ENCODE peak calls at places on chromosomes 7 and 10, in five cellular contexts. T is GM12878, K is upper lobe of left lung, L is HepG2, C is K562. R is an unnamed sample. For H3K36me3, the result is how much of the 10 kb centered on the place peaks cover.

GRCh38 chr10:30384791-30385201 is 35.7 kb upstream of the MTPAP start:
- ATAC-seq in T (peak), K (peak), L (peak), C (peak), R (no peak)

GRCh38 chr7:40709077-40709964 is 574.5 kb downstream of the SUGCT start:
- ATAC-seq in T (peak), K (no peak), L (no peak), C (no peak), R (no peak)

GRCh38 chr7:116713500-116713899 is 41.5 kb downstream of the MET start:
- ATAC-seq in T (no peak), K (no peak), L (no peak), C (peak), R (no peak)

GRCh38 chr10:125141860-125142484 is 18.4 kb downstream of the CTBP2 start:
- ATAC-seq in T (no peak), K (no peak), L (no peak), C (peak), R (no peak)

GRCh38 chr7:836429-836828 is 4.2 kb downstream of the SUN1 start:
- ATAC-seq in T (no peak), K (no peak), L (peak), C (peak), R (peak)

GRCh38 chr10:89633484-89633883 is 11.6 kb downstream of the PANK1 start:
- ATAC-seq in T (peak), K (no peak), L (peak), C (no peak), R (no peak)

GRCh38 chr10:73991846-73992245 is 6.1 kb upstream of the VCL start:
- ATAC-seq in T (peak), K (peak), L (no peak), C (peak), R (no peak)

GRCh38 chr7:460374-461117 is 59.1 kb downstream of the PDGFA start:
- ATAC-seq in T (no peak), K (peak), L (peak), C (peak), R (peak)

GRCh38 chr10:24315211-24315610 is 106.3 kb downstream of the KIAA1217 start:
- ATAC-seq in T (no peak), K (no peak), L (no peak), C (no peak), R (no peak)

GRCh38 chr10:106519376-106520035 is 645.0 kb downstream of the SORCS1 start:
- ATAC-seq in T (no peak), K (no peak), L (no peak), C (no peak), R (no peak)

GRCh38 chr7:132461043-132461592 is 115.2 kb downstream of the PLXNA4 start:
- ATAC-seq in T (no peak), K (no peak), L (no peak), C (no peak), R (no peak)

GRCh38 chr10:76558586-76558985 is 1079.0 kb downstream of the KCNMA1 start:
- ATAC-seq in T (no peak), K (no peak), L (peak), C (no peak), R (peak)

GRCh38 chr10:62037890-62038608 is 136.6 kb downstream of the ARID5B start:
- ATAC-seq in T (no peak), K (no peak), L (peak), C (no peak), R (no peak)

GRCh38 chr7:53596230-53596629 is 560.8 kb downstream of the POM121L12 start:
- ATAC-seq in T (peak), K (no peak), L (no peak), C (no peak), R (no peak)

GRCh38 chr10:76444034-76444800 is 1012.8 kb downstream of the LRMDA start:
- ATAC-seq in T (no peak), K (no peak), L (no peak), C (no peak), R (peak)

GRCh38 chr10:43684198-43684559 is 35.5 kb upstream of the ZNF32 start:
- ATAC-seq in T (no peak), K (no peak), L (no peak), C (no peak), R (peak)

GRCh38 chr7:5643280-5643679 is 138.2 kb downstream of the RNF216 start:
- ATAC-seq in T (no peak), K (no peak), L (no peak), C (peak), R (peak)

GRCh38 chr7:5283421-5284303 is 919 bp downstream of the SLC29A4 start:
- ATAC-seq in T (no peak), K (no peak), L (peak), C (no peak), R (no peak)

GRCh38 chr10:103881420-103882284 is 26.3 kb upstream of the SH3PXD2A start:
- ATAC-seq in T (no peak), K (no peak), L (no peak), C (no peak), R (no peak)

GRCh38 chr10:4260483-4260882 is 475.5 kb upstream of the KLF6 start:
- ATAC-seq in T (no peak), K (no peak), L (no peak), C (no peak), R (peak)

GRCh38 chr7:80172387-80172786 is 37.8 kb downstream of the GNAI1 start:
- ATAC-seq in T (no peak), K (no peak), L (no peak), C (no peak), R (no peak)

GRCh38 chr7:155744931-155745683 is 67.2 kb downstream of the SHH start:
- ATAC-seq in T (no peak), K (no peak), L (no peak), C (no peak), R (no peak)
- H3K36me3 ChIP-seq in T (under half), K (under half), L (half or more), C (half or more), R (half or more)

DNA sequence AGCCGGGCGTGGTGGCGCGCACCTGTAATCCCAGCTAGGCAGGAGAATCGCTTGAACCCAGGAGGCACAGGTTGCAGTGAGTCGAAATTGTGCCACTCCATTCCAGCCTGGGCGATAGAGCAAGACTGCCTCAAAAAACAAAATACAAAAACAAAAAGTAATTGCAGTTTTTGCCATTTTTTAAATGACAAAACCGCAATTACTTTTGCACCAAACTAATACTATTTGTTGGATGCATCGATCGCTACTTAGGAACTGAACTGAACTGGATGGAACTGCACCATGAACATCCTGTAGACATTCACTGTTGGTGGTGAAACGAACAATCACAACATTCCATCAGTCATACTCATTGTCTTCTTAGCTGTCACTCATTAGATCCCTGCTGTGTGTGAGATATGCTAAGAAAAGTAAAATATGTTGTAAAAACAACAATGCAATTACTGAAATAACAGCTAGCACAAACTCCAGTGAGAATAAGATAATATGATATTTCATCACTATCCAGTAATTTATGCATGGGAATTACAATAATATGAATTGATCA is 341.2 kb downstream of the ACTR3B start:
- ATAC-seq in T (no peak), K (no peak), L (no peak), C (no peak), R (no peak)
- TF ChIP-seq EP300 in T (no peak), K (no peak), L (no peak), C (no peak), R (no peak)

GRCh38 chr10:102460836-102461186 is 9.5 kb upstream of the C10orf95 start:
- ATAC-seq in T (peak), K (no peak), L (peak), C (peak), R (peak)
- TF ChIP-seq POLR2A in T (no peak), K (no peak), L (no peak), C (no peak), R (no peak)

DNA sequence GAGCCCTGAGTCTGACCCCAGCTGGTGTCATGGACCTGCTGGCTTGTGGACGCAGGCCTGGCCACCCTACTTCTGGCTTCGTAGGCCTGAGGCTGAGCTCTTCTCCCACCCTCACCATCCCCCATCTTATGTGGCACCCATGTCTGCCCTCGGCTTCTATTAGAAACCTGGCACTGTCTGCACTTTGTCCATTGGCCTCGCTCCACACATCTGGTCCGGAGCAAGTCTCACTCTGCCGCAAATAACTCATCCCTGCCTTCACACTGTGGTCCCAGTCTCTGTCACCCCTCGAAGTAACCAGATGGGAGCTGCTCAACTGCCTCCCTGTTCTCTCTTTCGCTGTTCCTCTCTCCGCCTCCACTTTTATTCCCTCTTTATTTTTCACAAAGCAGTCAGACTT is 78.6 kb downstream of the TRRAP start:
- ATAC-seq in T (no peak), K (no peak), L (no peak), C (no peak), R (no peak)
- H3K36me3 ChIP-seq in T (under half), K (half or more), L (half or more), C (half or more), R (half or more)

DNA sequence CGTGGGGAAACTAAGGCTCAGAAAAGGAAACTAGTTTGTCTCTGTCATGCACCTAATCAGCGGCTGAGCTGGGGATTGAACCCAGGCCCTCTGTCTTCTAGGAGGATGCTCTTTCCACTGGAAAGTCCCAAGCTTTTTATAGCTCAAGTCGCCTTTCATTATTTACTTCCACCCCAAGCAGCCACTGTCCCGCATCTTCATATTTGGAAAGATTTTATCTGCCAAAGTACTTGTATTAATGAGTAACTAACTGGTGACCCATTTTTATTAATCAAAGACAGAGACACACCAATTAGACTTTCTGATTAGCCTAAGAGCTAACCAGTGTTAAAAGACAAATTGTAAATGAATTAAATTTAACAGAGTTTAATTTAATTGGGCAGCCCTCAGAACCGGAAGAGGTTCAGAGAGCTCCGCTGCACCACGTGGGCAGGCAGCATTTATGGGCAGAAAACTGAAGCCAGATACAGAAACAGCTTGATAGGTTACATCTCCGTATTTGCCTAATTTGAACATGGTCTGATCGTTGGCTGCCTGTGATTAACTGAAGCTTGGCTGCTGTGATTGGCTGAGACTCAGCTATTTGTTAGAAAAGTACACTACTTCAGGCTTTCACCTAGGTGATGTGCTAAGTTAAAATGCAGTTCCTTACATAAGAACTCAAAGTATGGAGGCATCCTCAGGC is 78.5 kb upstream of the PDCD4 start:
- ATAC-seq in T (no peak), K (no peak), L (no peak), C (no peak), R (peak)
- TF ChIP-seq EP300 in T (no peak), K (no peak), L (no peak), C (no peak), R (no peak)

GRCh38 chr7:74038194-74038961 is 10.4 kb downstream of the ELN start:
- ATAC-seq in T (no peak), K (no peak), L (no peak), C (no peak), R (peak)
- TF ChIP-seq POLR2A in T (no peak), K (no peak), L (no peak), C (no peak), R (no peak)

GRCh38 chr7:137893143-137893742 is 46.5 kb upstream of the DGKI start:
- ATAC-seq in T (no peak), K (no peak), L (peak), C (no peak), R (no peak)
- H3K36me3 ChIP-seq in T (under half), K (under half), L (half or more), C (half or more), R (under half)

GRCh38 chr10:53107711-53108110 is 335.1 kb upstream of the MBL2 start:
- ATAC-seq in T (no peak), K (no peak), L (no peak), C (no peak), R (no peak)

GRCh38 chr10:53115660-53116059 is 343.1 kb upstream of the MBL2 start:
- ATAC-seq in T (no peak), K (no peak), L (no peak), C (no peak), R (no peak)

GRCh38 chr10:53108317-53108934 is 335.8 kb upstream of the MBL2 start:
- ATAC-seq in T (peak), K (no peak), L (no peak), C (no peak), R (no peak)

GRCh38 chr10:53109320-53109719 is 336.7 kb upstream of the MBL2 start:
- ATAC-seq in T (no peak), K (no peak), L (no peak), C (no peak), R (no peak)

DNA sequence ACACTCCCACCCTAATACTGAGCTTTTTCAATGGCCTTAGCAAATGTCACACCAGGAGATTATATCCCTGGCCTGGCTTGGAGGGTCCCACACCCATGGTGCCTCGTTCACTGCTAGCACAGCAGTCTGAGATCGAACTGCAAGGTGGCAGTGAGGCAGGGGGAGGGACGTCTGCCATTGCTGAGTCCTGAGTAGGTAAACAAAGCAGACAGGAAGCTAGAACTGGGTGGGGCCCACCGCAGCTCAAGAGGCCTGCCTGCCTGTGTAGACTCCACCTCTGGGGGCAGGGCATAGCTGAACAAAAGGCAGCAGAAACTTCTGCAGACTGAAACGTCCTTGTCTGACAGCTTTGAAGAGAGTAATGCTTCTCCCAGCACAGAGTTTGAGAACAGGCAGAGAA is 338.9 kb upstream of the MBL2 start:
- ATAC-seq in T (peak), K (no peak), L (peak), C (no peak), R (no peak)
- TF ChIP-seq EP300 in T (no peak), K (no peak), L (no peak), C (no peak), R (no peak)